ENCODE peak calls at places on chromosomes 1 and 21, in nine cellular contexts. O, C, E, X, Z, Y, Q, G and W are unnamed samples.

GRCh38 chr1:112706505-112707216 is at the start of gene RHOC:
- DNase-seq in O (peak), C (peak), E (peak), X (peak), Z (peak), Y (no peak), Q (peak), G (peak), W (no peak)

GRCh38 chr1:113140588-113141446 is 67.8 kb downstream of the LRIG2 start:
- DNase-seq in O (peak), C (peak), E (peak), X (peak), Z (peak), Y (peak), Q (peak), G (peak), W (no peak)

GRCh38 chr1:171844381-171844780 is 3.1 kb downstream of the DNM3 start:
- DNase-seq in O (no peak), C (no peak), E (no peak), X (no peak), Z (no peak), Y (no peak), Q (peak), G (no peak), W (no peak)

GRCh38 chr1:93585059-93585966 is 96.3 kb downstream of the BCAR3 start:
- DNase-seq in O (peak), C (peak), E (no peak), X (peak), Z (peak), Y (no peak), Q (peak), G (peak), W (peak)

GRCh38 chr1:66352783-66353182 is 181.2 kb upstream of the SGIP1 start:
- DNase-seq in O (no peak), C (no peak), E (no peak), X (no peak), Z (no peak), Y (no peak), Q (no peak), G (no peak), W (no peak)

GRCh38 chr1:21272540-21272939 is 17.7 kb downstream of the ECE1 start:
- DNase-seq in O (no peak), C (no peak), E (no peak), X (no peak), Z (no peak), Y (no peak), Q (no peak), G (no peak), W (no peak)

GRCh38 chr1:121516279-121516967 is 331.6 kb downstream of the SRGAP2C start:
- DNase-seq in O (no peak), C (peak), E (no peak), X (no peak), Z (no peak), Y (peak), Q (no peak), G (peak), W (no peak)

GRCh38 chr21:16425297-16425696 is 695.5 kb downstream of the USP25 start:
- DNase-seq in O (no peak), C (no peak), E (no peak), X (no peak), Z (no peak), Y (no peak), Q (no peak), G (no peak), W (no peak)

GRCh38 chr1:228370941-228371740 is 35.5 kb downstream of the TRIM11 start:
- DNase-seq in O (no peak), C (no peak), E (no peak), X (no peak), Z (peak), Y (peak), Q (no peak), G (peak), W (peak)

GRCh38 chr1:221239911-221240310 is 360.7 kb downstream of the HLX start:
- DNase-seq in O (no peak), C (no peak), E (no peak), X (no peak), Z (no peak), Y (no peak), Q (peak), G (no peak), W (no peak)

GRCh38 chr1:165563551-165563950 is 19.8 kb downstream of the LRRC52 start:
- DNase-seq in O (no peak), C (no peak), E (no peak), X (no peak), Z (no peak), Y (no peak), Q (no peak), G (no peak), W (no peak)

GRCh38 chr1:98325646-98326441 is 335.7 kb upstream of the SNX7 start:
- DNase-seq in O (no peak), C (no peak), E (no peak), X (peak), Z (no peak), Y (no peak), Q (peak), G (no peak), W (peak)

GRCh38 chr1:114350731-114351445 is 160.1 kb downstream of the TRIM33 start:
- DNase-seq in O (no peak), C (no peak), E (no peak), X (no peak), Z (no peak), Y (no peak), Q (no peak), G (no peak), W (no peak)

GRCh38 chr1:205170532-205171269 is 40.8 kb downstream of the DSTYK start:
- DNase-seq in O (no peak), C (no peak), E (no peak), X (no peak), Z (no peak), Y (no peak), Q (no peak), G (no peak), W (no peak)

GRCh38 chr1:25520446-25521061 is 22.9 kb upstream of the LDLRAP1 start:
- DNase-seq in O (peak), C (peak), E (peak), X (peak), Z (peak), Y (peak), Q (peak), G (no peak), W (peak)

GRCh38 chr1:179143332-179143731 is 61.5 kb downstream of the TOR3A start:
- DNase-seq in O (no peak), C (no peak), E (no peak), X (peak), Z (no peak), Y (no peak), Q (peak), G (no peak), W (no peak)

GRCh38 chr1:100866041-100866900 is 28.4 kb downstream of the EXTL2 start:
- DNase-seq in O (no peak), C (no peak), E (peak), X (peak), Z (no peak), Y (no peak), Q (peak), G (no peak), W (no peak)

GRCh38 chr1:117631361-117631760 is 25.5 kb downstream of the TENT5C start:
- DNase-seq in O (no peak), C (no peak), E (no peak), X (no peak), Z (no peak), Y (no peak), Q (no peak), G (peak), W (peak)

GRCh38 chr1:220768127-220768601 is 18.5 kb upstream of the MTARC1 start:
- DNase-seq in O (no peak), C (peak), E (no peak), X (no peak), Z (no peak), Y (no peak), Q (no peak), G (no peak), W (no peak)

GRCh38 chr21:45887121-45887611 is 94.4 kb upstream of the COL6A1 start:
- DNase-seq in O (no peak), C (no peak), E (no peak), X (peak), Z (no peak), Y (no peak), Q (no peak), G (no peak), W (no peak)

GRCh38 chr1:52532732-52533327 is 20.1 kb downstream of the TUT4 start:
- DNase-seq in O (no peak), C (no peak), E (no peak), X (no peak), Z (no peak), Y (no peak), Q (no peak), G (no peak), W (no peak)

GRCh38 chr1:168861421-168862023 is 132.5 kb upstream of the DPT start:
- DNase-seq in O (no peak), C (no peak), E (no peak), X (no peak), Z (no peak), Y (no peak), Q (no peak), G (no peak), W (no peak)

GRCh38 chr21:26506951-26507350 is 66.1 kb downstream of the CYYR1 start:
- DNase-seq in O (no peak), C (no peak), E (no peak), X (peak), Z (no peak), Y (no peak), Q (peak), G (no peak), W (no peak)

GRCh38 chr1:234212764-234213406 is 160.4 kb upstream of the COA6 start:
- DNase-seq in O (no peak), C (no peak), E (peak), X (no peak), Z (no peak), Y (no peak), Q (peak), G (no peak), W (no peak)

GRCh38 chr1:98468111-98468717 is 193.3 kb upstream of the SNX7 start:
- DNase-seq in O (no peak), C (no peak), E (peak), X (peak), Z (no peak), Y (no peak), Q (peak), G (no peak), W (no peak)

GRCh38 chr1:182069028-182069466 is 7.5 kb upstream of the ZNF648 start:
- DNase-seq in O (peak), C (peak), E (peak), X (no peak), Z (peak), Y (no peak), Q (peak), G (peak), W (no peak)

GRCh38 chr1:55727010-55727409 is 511.8 kb upstream of the USP24 start:
- DNase-seq in O (no peak), C (no peak), E (no peak), X (peak), Z (no peak), Y (no peak), Q (peak), G (no peak), W (no peak)

GRCh38 chr1:17215545-17215890 is 10.6 kb downstream of the PADI1 start:
- DNase-seq in O (no peak), C (no peak), E (no peak), X (peak), Z (no peak), Y (no peak), Q (peak), G (no peak), W (no peak)

GRCh38 chr21:29843818-29844217 is 96.0 kb downstream of the GRIK1 start:
- DNase-seq in O (no peak), C (no peak), E (no peak), X (no peak), Z (no peak), Y (no peak), Q (no peak), G (no peak), W (no peak)

GRCh38 chr1:233368106-233368783 is 40.7 kb downstream of the MAP3K21 start:
- DNase-seq in O (peak), C (no peak), E (no peak), X (no peak), Z (no peak), Y (no peak), Q (no peak), G (no peak), W (no peak)

DNA sequence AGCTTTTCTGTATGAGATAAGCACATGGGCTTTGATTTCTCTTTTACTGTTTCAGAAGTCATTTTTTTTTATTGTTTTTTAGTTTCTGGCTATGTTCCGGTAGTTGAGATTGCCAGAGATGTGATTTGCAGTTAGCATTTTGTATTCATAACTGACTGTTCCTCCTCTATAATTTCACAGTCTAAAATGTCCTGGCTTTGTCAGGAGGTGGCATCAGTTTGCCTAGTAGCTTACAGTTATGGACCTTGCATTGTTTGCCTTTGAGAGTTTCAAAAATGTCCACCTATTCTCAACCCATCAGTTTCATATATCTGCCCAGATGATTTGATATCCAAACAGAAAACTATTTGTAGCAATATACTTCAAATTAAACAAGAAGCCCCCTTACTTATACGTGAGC is 39.5 kb upstream of the ST6GALNAC3 start:
- DNase-seq in O (no peak), C (no peak), E (no peak), X (peak), Z (no peak), Y (peak), Q (no peak), G (no peak), W (no peak)
- TF ChIP-seq CTCF in O (no peak), C (no peak), E (no peak), X (peak), Z (no peak), Y (no peak), Q (peak), G (peak), W (no peak)

DNA sequence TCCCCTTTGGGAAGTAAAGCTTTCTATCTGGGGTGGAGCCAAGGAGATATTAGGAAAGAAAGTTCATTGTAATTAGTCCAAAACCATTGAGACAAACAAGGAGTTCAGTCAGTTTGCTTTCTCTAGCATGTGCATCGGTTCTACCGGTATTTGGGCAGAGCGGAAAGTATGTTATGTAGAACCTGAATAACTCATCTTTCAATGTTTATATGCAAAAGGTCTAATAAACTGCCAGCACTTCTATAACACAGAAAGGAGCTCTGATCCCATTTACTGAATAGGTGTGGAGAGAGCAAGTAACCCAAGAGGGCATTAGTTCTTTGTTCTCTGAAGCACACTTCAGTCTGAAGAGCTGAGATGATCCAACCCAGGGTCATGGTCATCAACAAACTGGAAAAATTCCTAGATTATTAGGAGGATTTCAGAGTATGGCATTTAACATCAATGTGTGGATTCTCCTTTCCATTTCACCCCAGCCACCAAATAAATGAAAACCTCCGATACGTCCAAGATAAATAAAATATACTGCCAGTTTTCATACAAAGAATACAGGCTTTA is 3.6 kb downstream of the TGFB2 start:
- DNase-seq in O (no peak), C (no peak), E (no peak), X (no peak), Z (no peak), Y (no peak), Q (peak), G (no peak), W (no peak)
- H3K4me3 ChIP-seq in O (no peak), C (no peak), E (peak), X (peak), Z (no peak), Y (no peak), Q (no peak), G (peak), W (peak)

GRCh38 chr1:211648980-211649934 is 26.2 kb downstream of the NEK2 start:
- DNase-seq in O (peak), C (no peak), E (no peak), X (no peak), Z (peak), Y (no peak), Q (no peak), G (peak), W (peak)
- TF ChIP-seq CTCF in O (peak), C (peak), E (no peak), X (peak), Z (no peak), Y (peak), Q (no peak), G (peak), W (peak)

GRCh38 chr1:150543500-150544143 is 5.6 kb upstream of the ADAMTSL4 start:
- DNase-seq in O (no peak), C (peak), E (no peak), X (no peak), Z (no peak), Y (no peak), Q (peak), G (no peak), W (no peak)
- H3K4me3 ChIP-seq in O (no peak), C (peak), E (no peak), X (no peak), Z (no peak), Y (no peak), Q (no peak), G (no peak), W (no peak)

GRCh38 chr1:19644422-19644760 is 280 bp downstream of the NBL1 start:
- DNase-seq in O (no peak), C (no peak), E (no peak), X (no peak), Z (no peak), Y (no peak), Q (no peak), G (no peak), W (no peak)

GRCh38 chr1:19643602-19644419 is at the start of gene NBL1:
- DNase-seq in O (peak), C (no peak), E (peak), X (peak), Z (peak), Y (peak), Q (peak), G (no peak), W (no peak)

GRCh38 chr1:19644761-19645543 is 841 bp downstream of the NBL1 start:
- DNase-seq in O (no peak), C (no peak), E (peak), X (no peak), Z (peak), Y (peak), Q (no peak), G (no peak), W (no peak)

GRCh38 chr1:19640363-19641316 is 3.5 kb upstream of the NBL1 start:
- DNase-seq in O (no peak), C (no peak), E (peak), X (peak), Z (peak), Y (no peak), Q (peak), G (no peak), W (no peak)

GRCh38 chr1:19643113-19643512 is 998 bp upstream of the NBL1 start:
- DNase-seq in O (no peak), C (no peak), E (no peak), X (peak), Z (peak), Y (peak), Q (peak), G (no peak), W (peak)
- TF ChIP-seq CTCF in O (no peak), C (no peak), E (peak), X (peak), Z (no peak), Y (no peak), Q (peak), G (no peak), W (peak)

GRCh38 chr21:33800753-33801423 is 114.7 kb downstream of the ATP5PO start:
- DNase-seq in O (no peak), C (no peak), E (no peak), X (no peak), Z (no peak), Y (no peak), Q (peak), G (no peak), W (no peak)

GRCh38 chr21:33802458-33802857 is 113.1 kb downstream of the ATP5PO start:
- DNase-seq in O (no peak), C (no peak), E (no peak), X (no peak), Z (no peak), Y (no peak), Q (no peak), G (no peak), W (no peak)

GRCh38 chr21:33797565-33797964 is 118.0 kb downstream of the ATP5PO start:
- DNase-seq in O (no peak), C (no peak), E (no peak), X (no peak), Z (no peak), Y (no peak), Q (no peak), G (no peak), W (no peak)

GRCh38 chr21:33801424-33802405 is 113.9 kb downstream of the ATP5PO start:
- DNase-seq in O (no peak), C (peak), E (peak), X (peak), Z (no peak), Y (no peak), Q (peak), G (no peak), W (no peak)

GRCh38 chr21:33799378-33800090 is 116.1 kb downstream of the ATP5PO start:
- DNase-seq in O (peak), C (peak), E (no peak), X (no peak), Z (no peak), Y (no peak), Q (no peak), G (no peak), W (no peak)
- H3K4me3 ChIP-seq in O (no peak), C (no peak), E (no peak), X (no peak), Z (no peak), Y (no peak), Q (no peak), G (no peak), W (no peak)